ENCODE peak calls at places on chromosomes 3 and 15, in nine cellular contexts. P is small intestine, M is right cardiac atrium, F is GM23248, R is neuronal stem cell, O is spleen, A is WERI-Rb-1, U is breast epithelium, I is uterus. T is an unnamed sample. For H3K27me3, the result is how much of the 10 kb centered on the place peaks cover.

GRCh38 chr3:136171097-136171542 is 25.0 kb downstream of the MSL2 start:
- DNase-seq in A (no peak), F (peak), U (no peak), P (no peak), I (no peak), O (no peak), R (no peak), M (no peak), T (no peak)

GRCh38 chr3:33993631-33994030 is 195.2 kb downstream of the PDCD6IP start:
- DNase-seq in U (no peak), M (no peak), I (no peak), P (no peak), O (no peak), A (no peak), R (no peak), F (peak), T (no peak)

GRCh38 chr3:95718168-95718567 is 1096.2 kb upstream of the EPHA6 start:
- DNase-seq in P (no peak), I (no peak), R (no peak), M (no peak), O (no peak), F (no peak), A (no peak), U (no peak), T (no peak)

GRCh38 chr3:125057186-125057850 is 1.5 kb upstream of the HEG1 start:
- DNase-seq in M (no peak), R (no peak), U (no peak), P (no peak), I (peak), A (peak), O (no peak), F (peak), T (no peak)

GRCh38 chr3:11634081-11634635 is 9.6 kb downstream of the VGLL4 start:
- DNase-seq in R (no peak), O (no peak), F (no peak), A (no peak), U (no peak), I (peak), P (no peak), M (no peak), T (no peak)

GRCh38 chr3:139299261-139300132 is 44.3 kb upstream of the MRPS22 start:
- DNase-seq in P (peak), R (no peak), F (peak), O (peak), I (no peak), A (peak), U (no peak), M (no peak), T (no peak)

GRCh38 chr3:160091441-160091840 is 102.8 kb downstream of the IL12A start:
- DNase-seq in F (no peak), O (no peak), U (no peak), R (no peak), I (no peak), M (no peak), P (no peak), A (no peak), T (no peak)

GRCh38 chr15:20341901-20342605 is 199.5 kb downstream of the GOLGA6L6 start:
- DNase-seq in U (peak), O (peak), M (peak), A (peak), R (no peak), I (peak), P (no peak), F (no peak), T (peak)

GRCh38 chr3:146271180-146271579 is 20.3 kb upstream of the PLSCR4 start:
- DNase-seq in P (no peak), I (no peak), R (no peak), A (no peak), M (no peak), F (no peak), O (no peak), U (no peak), T (no peak)

GRCh38 chr15:92922405-92923002 is 22.4 kb downstream of the CHD2 start:
- DNase-seq in O (no peak), A (no peak), M (no peak), P (no peak), F (no peak), U (no peak), R (no peak), I (no peak), T (no peak)
- H3K27ac ChIP-seq in O (peak), A (no peak), M (peak), P (peak), F (peak), U (peak), R (no peak), I (no peak), T (peak)

DNA sequence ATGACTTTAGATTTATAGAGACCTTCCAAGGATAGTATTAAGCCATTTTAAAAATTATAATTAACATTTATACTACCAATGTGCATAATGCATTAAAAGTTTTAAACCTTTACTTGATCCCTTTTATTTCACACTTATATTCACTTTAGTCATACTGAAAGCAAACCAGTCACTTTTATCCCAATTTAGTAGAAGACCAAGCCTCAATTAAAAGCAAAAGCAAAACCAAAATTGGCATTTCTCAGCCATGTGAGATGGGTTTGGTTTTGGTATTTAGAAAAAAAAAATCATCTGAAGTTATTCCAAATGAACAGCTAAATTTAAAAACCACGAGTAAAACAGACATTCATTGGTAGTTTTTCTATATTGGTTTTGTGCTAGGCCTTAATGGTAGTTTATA is 249.4 kb downstream of the LPP start:
- DNase-seq in O (no peak), M (no peak), U (no peak), I (no peak), A (no peak), F (no peak), P (no peak), R (no peak), T (no peak)
- H3K4me3 ChIP-seq in O (no peak), M (no peak), U (no peak), I (no peak), A (no peak), F (no peak), P (no peak), R (no peak), T (no peak)

GRCh38 chr15:73765778-73766177 is 12.6 kb upstream of the INSYN1 start:
- DNase-seq in M (no peak), O (no peak), I (no peak), F (no peak), P (no peak), R (no peak), A (no peak), U (no peak), T (no peak)

GRCh38 chr15:73767794-73768501 is 14.8 kb upstream of the INSYN1 start:
- DNase-seq in R (peak), P (no peak), A (no peak), I (no peak), U (no peak), O (no peak), M (no peak), F (no peak), T (no peak)

GRCh38 chr15:73770049-73770448 is 16.9 kb upstream of the INSYN1 start:
- DNase-seq in R (no peak), I (no peak), P (no peak), F (no peak), A (no peak), U (no peak), O (no peak), M (no peak), T (no peak)

GRCh38 chr15:73763893-73764292 is 10.7 kb upstream of the INSYN1 start:
- DNase-seq in U (no peak), F (no peak), P (no peak), M (peak), A (no peak), R (no peak), O (no peak), I (no peak), T (no peak)

GRCh38 chr15:73766598-73766997 is 13.4 kb upstream of the INSYN1 start:
- DNase-seq in A (no peak), O (no peak), I (no peak), F (no peak), P (no peak), M (no peak), U (no peak), R (no peak), T (no peak)
- H3K27me3 ChIP-seq in A (under half), O (under half), I (under half), F (under half), P (under half), M (under half), U (under half), R (under half), T (under half)

DNA sequence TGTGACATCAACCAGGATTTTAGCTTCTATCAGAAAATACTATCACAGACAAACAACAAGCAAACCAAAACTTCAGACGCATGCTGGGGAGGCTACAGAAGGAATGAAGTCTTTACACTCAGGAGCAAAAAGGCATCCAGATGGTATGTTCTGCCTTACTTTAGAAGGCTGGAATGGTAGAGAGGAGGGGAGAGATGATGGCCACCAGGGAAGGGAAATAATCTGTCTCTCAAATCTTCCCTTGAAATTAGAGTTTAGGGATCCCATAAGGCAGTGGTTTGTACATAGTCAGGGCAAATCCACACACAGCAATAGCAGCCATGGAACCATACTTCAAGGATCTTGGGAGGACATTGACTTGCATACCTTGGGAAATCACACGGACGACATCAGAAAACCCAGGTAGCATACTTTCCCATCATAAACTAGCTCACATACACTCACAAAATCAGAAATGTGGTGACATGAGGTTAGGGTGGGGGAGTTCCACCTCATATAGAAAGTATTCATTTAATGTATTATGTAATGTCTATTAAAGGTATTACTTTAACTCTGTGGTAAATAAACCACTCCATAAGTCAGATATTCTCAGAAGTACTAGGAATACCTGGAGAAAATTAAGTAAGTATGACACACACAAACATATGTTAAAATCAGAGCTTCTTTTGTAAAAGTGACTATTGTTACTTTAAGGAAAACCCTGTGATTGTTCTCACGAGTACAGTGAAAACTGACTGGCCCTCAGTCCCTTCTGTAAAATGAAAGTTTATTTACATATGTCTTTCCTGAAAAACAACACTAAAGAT is 9.4 kb downstream of the BTLA start:
- DNase-seq in I (no peak), O (no peak), R (no peak), P (no peak), F (no peak), M (no peak), A (no peak), U (no peak), T (no peak)
- H3K27ac ChIP-seq in I (no peak), O (no peak), R (no peak), P (no peak), F (no peak), M (no peak), A (no peak), U (no peak), T (no peak)

GRCh38 chr15:68634531-68634930 is 55.7 kb downstream of the CORO2B start:
- DNase-seq in M (no peak), F (no peak), I (no peak), U (no peak), A (no peak), O (peak), P (no peak), R (no peak), T (no peak)
- H3K4me3 ChIP-seq in M (no peak), F (no peak), I (no peak), U (no peak), A (no peak), O (no peak), P (no peak), R (no peak), T (no peak)

DNA sequence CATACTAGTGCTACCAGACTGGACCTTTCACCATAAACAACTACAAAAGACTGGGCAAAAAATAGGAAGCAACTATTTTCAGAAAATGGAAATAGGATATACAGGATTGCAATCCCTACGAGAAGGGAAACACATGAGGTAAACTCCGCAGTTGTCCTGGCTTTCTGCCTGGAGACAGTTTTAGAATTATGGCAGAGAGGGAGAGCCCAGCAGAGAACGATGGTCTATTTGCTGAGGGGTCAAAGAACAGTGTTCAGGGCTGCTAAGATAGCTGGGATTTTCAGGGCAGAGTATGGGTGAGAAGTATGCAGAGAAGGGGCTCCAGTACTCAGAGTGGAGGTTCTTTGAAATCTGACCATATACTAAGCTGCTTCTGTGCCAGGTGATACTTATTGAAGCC is 163.4 kb downstream of the CHDH start:
- DNase-seq in P (no peak), F (no peak), U (no peak), A (no peak), M (no peak), O (no peak), R (no peak), I (no peak), T (no peak)
- H3K27me3 ChIP-seq in P (under half), F (under half), U (under half), A (under half), M (under half), O (under half), R (under half), I (under half), T (under half)

GRCh38 chr3:15205482-15205933 is 538 bp upstream of the CAPN7 start:
- DNase-seq in P (no peak), M (no peak), A (no peak), R (no peak), F (no peak), I (no peak), U (no peak), O (no peak), T (no peak)

GRCh38 chr3:15206662-15207576 is 873 bp downstream of the CAPN7 start:
- DNase-seq in F (peak), I (peak), M (no peak), U (peak), O (peak), P (peak), A (no peak), R (peak), T (peak)

GRCh38 chr3:15205934-15206661 is at the start of gene CAPN7:
- DNase-seq in A (peak), I (peak), P (peak), M (peak), U (peak), O (peak), F (peak), R (peak), T (peak)

GRCh38 chr3:15211934-15212333 is 5.9 kb downstream of the CAPN7 start:
- DNase-seq in P (no peak), U (no peak), I (no peak), F (no peak), R (no peak), A (no peak), O (no peak), M (no peak), T (no peak)

GRCh38 chr3:15207836-15208504 is 1.9 kb downstream of the CAPN7 start:
- DNase-seq in A (no peak), M (no peak), P (no peak), U (no peak), R (no peak), I (no peak), O (no peak), F (peak), T (no peak)
- H3K27ac ChIP-seq in A (no peak), M (peak), P (no peak), U (peak), R (no peak), I (peak), O (no peak), F (peak), T (no peak)

GRCh38 chr15:66565731-66566130 is at the start of gene LCTL:
- DNase-seq in A (no peak), M (no peak), U (no peak), P (no peak), I (no peak), R (peak), O (peak), F (peak), T (no peak)
- H3K4me3 ChIP-seq in A (no peak), M (no peak), U (no peak), P (no peak), I (no peak), R (peak), O (no peak), F (no peak), T (no peak)

T was measured in Peyer's patch.